ENCODE peak calls at places on chromosomes 6 and 20, in ten cellular contexts. One of them, this sample, is unnamed.

GRCh38 chr6:136592930-136593673 is 42.9 kb upstream of the MAP7 start:
- DNase-seq in activated naive CD4-positive, alpha-beta T cell: no peak
- DNase-seq in AG08395: peak; percentile 10
- DNase-seq in astrocyte of the spinal cord: peak; percentile 40
- DNase-seq in NCI-H345: no peak
- DNase-seq in posterior vena cava: no peak
- DNase-seq in stimulated activated naive CD4-positive, alpha-beta T cell: no peak
- DNase-seq in caudate nucleus: no peak
- DNase-seq in amniotic stem cell: no peak
- DNase-seq in AG08396: no peak
- DNase-seq in this sample: no peak

GRCh38 chr6:47105469-47106188 is 63.5 kb upstream of the ADGRF1 start:
- DNase-seq in AG08396: no peak
- DNase-seq in caudate nucleus: no peak
- DNase-seq in AG08395: no peak
- DNase-seq in stimulated activated naive CD4-positive, alpha-beta T cell: no peak
- DNase-seq in NCI-H345: no peak
- DNase-seq in posterior vena cava: no peak
- DNase-seq in activated naive CD4-positive, alpha-beta T cell: no peak
- DNase-seq in amniotic stem cell: no peak
- DNase-seq in astrocyte of the spinal cord: no peak
- DNase-seq in this sample: no peak

GRCh38 chr20:41136695-41137411 is 490 bp upstream of the PLCG1 start:
- DNase-seq in astrocyte of the spinal cord: peak; percentile 87
- DNase-seq in AG08395: peak; percentile 97
- DNase-seq in caudate nucleus: peak; percentile 33
- DNase-seq in stimulated activated naive CD4-positive, alpha-beta T cell: peak; percentile 84
- DNase-seq in NCI-H345: peak; percentile 94
- DNase-seq in amniotic stem cell: peak; percentile 52
- DNase-seq in posterior vena cava: peak; percentile 95
- DNase-seq in AG08396: peak; percentile 98
- DNase-seq in activated naive CD4-positive, alpha-beta T cell: peak; percentile 48
- DNase-seq in this sample: peak; percentile 92

GRCh38 chr6:161271343-161272019 is 2.4 kb downstream of the AGPAT4 start:
- DNase-seq in AG08395: no peak
- DNase-seq in activated naive CD4-positive, alpha-beta T cell: no peak
- DNase-seq in amniotic stem cell: no peak
- DNase-seq in caudate nucleus: no peak
- DNase-seq in AG08396: no peak
- DNase-seq in NCI-H345: no peak
- DNase-seq in astrocyte of the spinal cord: no peak
- DNase-seq in posterior vena cava: no peak
- DNase-seq in stimulated activated naive CD4-positive, alpha-beta T cell: no peak
- DNase-seq in this sample: no peak

GRCh38 chr20:17971571-17972013 is 2.8 kb downstream of the MGME1 start:
- DNase-seq in NCI-H345: no peak
- DNase-seq in AG08396: peak; percentile 39
- DNase-seq in astrocyte of the spinal cord: peak; percentile 78
- DNase-seq in posterior vena cava: no peak
- DNase-seq in activated naive CD4-positive, alpha-beta T cell: no peak
- DNase-seq in caudate nucleus: no peak
- DNase-seq in amniotic stem cell: no peak
- DNase-seq in AG08395: peak; percentile 47
- DNase-seq in stimulated activated naive CD4-positive, alpha-beta T cell: no peak
- DNase-seq in this sample: peak; percentile 50

GRCh38 chr6:100455230-100456124 is 9.2 kb downstream of the SIM1 start:
- DNase-seq in activated naive CD4-positive, alpha-beta T cell: no peak
- DNase-seq in NCI-H345: no peak
- DNase-seq in AG08396: no peak
- DNase-seq in AG08395: no peak
- DNase-seq in caudate nucleus: no peak
- DNase-seq in posterior vena cava: no peak
- DNase-seq in amniotic stem cell: no peak
- DNase-seq in astrocyte of the spinal cord: no peak
- DNase-seq in stimulated activated naive CD4-positive, alpha-beta T cell: no peak
- DNase-seq in this sample: no peak

GRCh38 chr20:4726710-4727391 is 5.1 kb downstream of the PRND start:
- DNase-seq in astrocyte of the spinal cord: peak; percentile 42
- DNase-seq in stimulated activated naive CD4-positive, alpha-beta T cell: peak; percentile 61
- DNase-seq in NCI-H345: no peak
- DNase-seq in AG08395: peak; percentile 58
- DNase-seq in activated naive CD4-positive, alpha-beta T cell: no peak
- DNase-seq in amniotic stem cell: no peak
- DNase-seq in caudate nucleus: no peak
- DNase-seq in AG08396: peak; percentile 30
- DNase-seq in posterior vena cava: no peak
- DNase-seq in this sample: peak; percentile 75

GRCh38 chr20:645318-646106 is 7.5 kb downstream of the SRXN1 start:
- DNase-seq in AG08396: peak; percentile 89
- DNase-seq in activated naive CD4-positive, alpha-beta T cell: peak; percentile 33
- DNase-seq in amniotic stem cell: no peak
- DNase-seq in stimulated activated naive CD4-positive, alpha-beta T cell: peak; percentile 45
- DNase-seq in NCI-H345: peak; percentile 72
- DNase-seq in caudate nucleus: no peak
- DNase-seq in posterior vena cava: peak; percentile 87
- DNase-seq in AG08395: peak; percentile 83
- DNase-seq in astrocyte of the spinal cord: peak; percentile 70
- DNase-seq in this sample: peak; percentile 76

GRCh38 chr20:58235010-58235409 is 6.6 kb upstream of the ANKRD60 start:
- DNase-seq in stimulated activated naive CD4-positive, alpha-beta T cell: no peak
- DNase-seq in AG08395: no peak
- DNase-seq in AG08396: no peak
- DNase-seq in activated naive CD4-positive, alpha-beta T cell: no peak
- DNase-seq in astrocyte of the spinal cord: no peak
- DNase-seq in caudate nucleus: no peak
- DNase-seq in amniotic stem cell: no peak
- DNase-seq in NCI-H345: no peak
- DNase-seq in posterior vena cava: no peak
- DNase-seq in this sample: no peak

GRCh38 chr6:157683707-157684106 is 139.3 kb upstream of the SNX9 start:
- DNase-seq in stimulated activated naive CD4-positive, alpha-beta T cell: no peak
- DNase-seq in activated naive CD4-positive, alpha-beta T cell: no peak
- DNase-seq in AG08395: no peak
- DNase-seq in caudate nucleus: no peak
- DNase-seq in AG08396: no peak
- DNase-seq in NCI-H345: no peak
- DNase-seq in posterior vena cava: no peak
- DNase-seq in amniotic stem cell: no peak
- DNase-seq in astrocyte of the spinal cord: no peak
- DNase-seq in this sample: no peak

GRCh38 chr6:164505425-164505824 is 804.0 kb downstream of the C6orf118 start:
- DNase-seq in AG08395: no peak
- DNase-seq in activated naive CD4-positive, alpha-beta T cell: no peak
- DNase-seq in AG08396: no peak
- DNase-seq in amniotic stem cell: no peak
- DNase-seq in NCI-H345: no peak
- DNase-seq in caudate nucleus: no peak
- DNase-seq in astrocyte of the spinal cord: no peak
- DNase-seq in posterior vena cava: no peak
- DNase-seq in stimulated activated naive CD4-positive, alpha-beta T cell: no peak
- DNase-seq in this sample: no peak

GRCh38 chr20:34824861-34825529 is 456 bp downstream of the NCOA6 start:
- DNase-seq in activated naive CD4-positive, alpha-beta T cell: no peak
- DNase-seq in posterior vena cava: peak; percentile 88
- DNase-seq in AG08396: peak; percentile 79
- DNase-seq in astrocyte of the spinal cord: peak; percentile 31
- DNase-seq in caudate nucleus: no peak
- DNase-seq in amniotic stem cell: peak; percentile 45
- DNase-seq in stimulated activated naive CD4-positive, alpha-beta T cell: peak; percentile 69
- DNase-seq in AG08395: peak; percentile 62
- DNase-seq in NCI-H345: peak; percentile 80
- DNase-seq in this sample: peak; percentile 78

GRCh38 chr20:38136421-38137245 is 28.4 kb downstream of the TGM2 start:
- DNase-seq in astrocyte of the spinal cord: no peak
- DNase-seq in NCI-H345: no peak
- DNase-seq in AG08396: no peak
- DNase-seq in AG08395: no peak
- DNase-seq in stimulated activated naive CD4-positive, alpha-beta T cell: no peak
- DNase-seq in caudate nucleus: no peak
- DNase-seq in posterior vena cava: peak; percentile 60
- DNase-seq in activated naive CD4-positive, alpha-beta T cell: no peak
- DNase-seq in amniotic stem cell: no peak
- DNase-seq in this sample: no peak

GRCh38 chr6:35428421-35429149 is 23.6 kb upstream of the FANCE start:
- DNase-seq in stimulated activated naive CD4-positive, alpha-beta T cell: no peak
- DNase-seq in astrocyte of the spinal cord: no peak
- DNase-seq in AG08396: no peak
- DNase-seq in activated naive CD4-positive, alpha-beta T cell: no peak
- DNase-seq in NCI-H345: no peak
- DNase-seq in posterior vena cava: no peak
- DNase-seq in amniotic stem cell: no peak
- DNase-seq in caudate nucleus: no peak
- DNase-seq in AG08395: no peak
- DNase-seq in this sample: no peak

GRCh38 chr6:40582892-40583291 is 4.3 kb downstream of the LRFN2 start:
- DNase-seq in activated naive CD4-positive, alpha-beta T cell: no peak
- DNase-seq in amniotic stem cell: no peak
- DNase-seq in caudate nucleus: no peak
- DNase-seq in AG08396: no peak
- DNase-seq in stimulated activated naive CD4-positive, alpha-beta T cell: no peak
- DNase-seq in astrocyte of the spinal cord: no peak
- DNase-seq in posterior vena cava: no peak
- DNase-seq in NCI-H345: no peak
- DNase-seq in AG08395: no peak
- DNase-seq in this sample: no peak